ENCODE peak calls at places on chromosomes 11 and 22, in seven cellular contexts. U is CD8-positive, alpha-beta T cell; Y is heart right ventricle; M is body of pancreas; D is psoas muscle; X is neural progenitor cell; I is endodermal cell. N is an unnamed sample. For H3K36me3, the result is how much of the 10 kb centered on the place peaks cover.

GRCh38 chr11:108562746-108563581 is 30.6 kb downstream of the EXPH5 start:
- DNase-seq in U (no peak), Y (no peak), M (no peak), D (no peak), X (peak), I (no peak), N (no peak)

GRCh38 chr11:57310630-57311086 is 14.1 kb downstream of the TNKS1BP1 start:
- DNase-seq in U (no peak), Y (no peak), M (peak), D (no peak), X (no peak), I (no peak), N (no peak)

GRCh38 chr11:88979641-88980040 is 86.1 kb downstream of the GRM5 start:
- DNase-seq in U (no peak), Y (no peak), M (no peak), D (no peak), X (no peak), I (no peak), N (no peak)

GRCh38 chr11:58796333-58797049 is 48.0 kb downstream of the GLYATL2 start:
- DNase-seq in U (no peak), Y (no peak), M (peak), D (no peak), X (no peak), I (no peak), N (no peak)

GRCh38 chr11:69335461-69336386 is 41.8 kb downstream of the MYEOV start:
- DNase-seq in U (peak), Y (no peak), M (no peak), D (no peak), X (no peak), I (peak), N (no peak)

GRCh38 chr11:35354644-35355043 is 64.7 kb downstream of the SLC1A2 start:
- DNase-seq in U (no peak), Y (no peak), M (no peak), D (no peak), X (no peak), I (no peak), N (no peak)

GRCh38 chr22:42863349-42863911 is 6.4 kb upstream of the ARFGAP3 start:
- DNase-seq in U (no peak), Y (no peak), M (no peak), D (no peak), X (no peak), I (no peak), N (no peak)

GRCh38 chr22:49099089-49099488 is 728.6 kb downstream of the BRD1 start:
- DNase-seq in U (no peak), Y (no peak), M (no peak), D (no peak), X (no peak), I (no peak), N (no peak)

GRCh38 chr22:41833369-41834004 is 582 bp downstream of the SREBF2 start:
- DNase-seq in U (peak), Y (peak), M (peak), D (peak), X (peak), I (peak), N (peak)

GRCh38 chr22:39527481-39527961 is 5.0 kb downstream of the RPS19BP1 start:
- DNase-seq in U (no peak), Y (no peak), M (no peak), D (peak), X (no peak), I (no peak), N (no peak)

GRCh38 chr11:43735931-43736330 is 55.4 kb downstream of the HSD17B12 start:
- DNase-seq in U (no peak), Y (no peak), M (no peak), D (no peak), X (no peak), I (no peak), N (no peak)

GRCh38 chr11:57288771-57289579 is 35.8 kb downstream of the TNKS1BP1 start:
- DNase-seq in U (no peak), Y (no peak), M (no peak), D (no peak), X (peak), I (no peak), N (peak)

GRCh38 chr11:7547091-7547490 is 33.3 kb downstream of the PPFIBP2 start:
- DNase-seq in U (no peak), Y (no peak), M (no peak), D (no peak), X (no peak), I (no peak), N (no peak)

GRCh38 chr22:49998718-49999062 is 13.9 kb downstream of the IL17REL start:
- DNase-seq in U (no peak), Y (no peak), M (no peak), D (no peak), X (no peak), I (no peak), N (no peak)

GRCh38 chr11:63763506-63764200 is 4.9 kb downstream of the ZFTA start:
- DNase-seq in U (no peak), Y (peak), M (peak), D (peak), X (peak), I (peak), N (no peak)

GRCh38 chr22:50581950-50582561 is 593 bp downstream of the CHKB start:
- DNase-seq in U (no peak), Y (no peak), M (no peak), D (no peak), X (no peak), I (no peak), N (no peak)

GRCh38 chr11:94537051-94537600 is 6.6 kb upstream of the FUT4 start:
- DNase-seq in U (no peak), Y (no peak), M (no peak), D (no peak), X (no peak), I (no peak), N (no peak)

GRCh38 chr22:48577014-48577690 is 1250.5 kb downstream of the BRD1 start:
- DNase-seq in U (no peak), Y (no peak), M (no peak), D (peak), X (peak), I (peak), N (no peak)

DNA sequence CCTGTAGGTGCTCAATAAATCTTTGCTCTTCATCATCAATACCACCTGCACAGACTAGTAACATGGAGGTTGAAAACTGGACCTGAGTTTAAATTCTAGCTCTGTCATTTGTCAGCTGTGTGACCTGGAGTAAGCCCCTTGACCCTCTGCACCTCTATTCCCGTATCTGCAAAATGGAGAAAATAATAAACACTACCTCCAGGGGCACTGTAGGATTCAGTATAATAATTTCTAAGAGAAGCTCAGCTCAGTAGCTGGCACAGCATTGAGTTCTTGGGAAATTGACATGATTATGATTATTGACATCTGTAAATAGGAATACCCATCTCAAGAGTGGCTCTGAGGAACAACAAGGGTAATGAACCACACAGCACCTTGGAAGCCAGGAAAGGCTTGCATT is 78.4 kb downstream of the MN1 start:
- DNase-seq in U (no peak), Y (no peak), M (no peak), D (no peak), X (no peak), I (no peak), N (no peak)
- TF ChIP-seq CTCF in U (no peak), Y (no peak), M (no peak), D (no peak), X (peak), I (peak), N (no peak)

DNA sequence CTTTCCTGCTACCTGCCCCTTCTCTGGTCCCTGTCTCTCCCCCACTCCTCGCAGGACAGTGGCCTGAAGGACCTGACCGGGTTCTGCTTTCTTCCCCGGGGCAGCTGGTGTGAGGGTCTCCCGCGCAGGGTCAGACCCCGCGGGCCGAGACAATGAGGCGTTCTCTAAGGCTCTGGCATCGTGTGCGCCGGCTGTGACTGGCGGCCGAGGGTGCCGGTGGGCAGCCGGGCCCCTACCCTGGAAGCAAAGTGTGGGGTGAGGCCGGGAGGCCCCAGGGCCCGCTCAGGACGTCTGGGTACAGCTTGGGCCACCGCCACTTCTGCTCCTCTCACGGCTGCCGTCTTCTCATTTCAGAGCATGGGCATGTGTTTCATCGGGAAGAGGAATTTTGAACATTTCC is 16.3 kb downstream of the TRMU start:
- DNase-seq in U (no peak), Y (no peak), M (no peak), D (no peak), X (no peak), I (no peak), N (peak)
- H3K36me3 ChIP-seq in U (half or more), Y (half or more), M (under half), D (under half), X (under half), I (half or more), N (half or more)

DNA sequence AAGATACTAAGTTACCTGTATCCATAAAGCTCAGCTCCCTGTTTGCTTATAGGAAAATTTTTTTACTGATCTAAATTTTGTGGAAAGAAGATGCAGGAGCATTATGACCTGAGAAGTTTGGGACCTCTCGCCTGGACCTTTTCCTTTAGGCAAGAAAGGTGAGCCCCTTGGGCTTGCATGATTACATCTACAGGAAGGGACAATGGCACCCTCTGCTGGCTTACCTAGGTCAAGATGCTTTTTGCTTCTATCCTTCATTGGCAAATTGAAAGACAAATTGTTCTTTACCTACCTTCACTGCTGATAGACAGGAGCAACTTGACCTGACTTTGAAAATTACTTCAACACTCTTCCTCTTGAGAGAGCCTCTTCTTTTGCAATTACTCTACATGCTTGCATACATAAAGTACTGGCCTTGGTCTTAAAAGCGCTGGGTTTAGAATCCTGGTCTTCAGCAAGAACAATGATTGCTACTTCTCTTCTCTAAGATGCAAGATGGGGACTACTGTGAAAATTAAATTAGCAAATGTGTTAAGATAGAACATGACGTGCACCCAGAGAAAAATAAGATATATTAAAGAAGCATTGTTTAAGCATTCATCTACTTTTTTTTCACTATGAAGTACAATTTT is 147.2 kb downstream of the TRPC6 start:
- DNase-seq in U (no peak), Y (no peak), M (peak), D (no peak), X (peak), I (peak), N (no peak)
- TF ChIP-seq CTCF in U (no peak), Y (peak), M (peak), D (peak), X (peak), I (peak), N (no peak)

DNA sequence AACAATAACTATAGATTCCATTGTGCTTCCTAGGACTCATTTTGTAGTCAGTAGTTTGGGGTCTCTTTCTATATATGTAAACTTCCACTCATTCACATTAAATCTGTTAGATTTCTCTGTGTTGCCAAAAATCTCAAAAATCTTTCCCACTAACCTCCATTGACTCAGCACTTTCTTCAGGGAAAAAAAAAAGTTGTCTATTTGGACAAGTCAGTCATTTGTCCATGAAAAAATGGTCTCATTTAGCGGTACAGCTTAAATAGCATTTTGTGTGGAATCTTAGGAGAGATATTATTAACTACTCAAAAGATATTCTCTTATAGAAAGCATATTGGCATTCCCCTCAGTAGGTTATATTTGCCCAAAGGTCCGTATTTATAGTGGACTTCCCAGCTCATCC is 81.9 kb downstream of the PPP2R1B start:
- DNase-seq in U (no peak), Y (no peak), M (no peak), D (no peak), X (no peak), I (no peak), N (no peak)
- H3K36me3 ChIP-seq in U (under half), Y (under half), M (under half), D (under half), X (under half), I (under half), N (under half)

GRCh38 chr11:86952933-86953637 is 2.1 kb downstream of the FZD4 start:
- DNase-seq in U (no peak), Y (no peak), M (no peak), D (no peak), X (no peak), I (no peak), N (no peak)

GRCh38 chr11:86954288-86955110 is 696 bp downstream of the FZD4 start:
- DNase-seq in U (no peak), Y (peak), M (peak), D (peak), X (peak), I (peak), N (peak)

GRCh38 chr11:86952221-86952875 is 2.8 kb downstream of the FZD4 start:
- DNase-seq in U (no peak), Y (no peak), M (no peak), D (no peak), X (no peak), I (no peak), N (no peak)

GRCh38 chr11:86955674-86956522 is 703 bp upstream of the FZD4 start:
- DNase-seq in U (no peak), Y (peak), M (peak), D (peak), X (peak), I (peak), N (peak)

DNA sequence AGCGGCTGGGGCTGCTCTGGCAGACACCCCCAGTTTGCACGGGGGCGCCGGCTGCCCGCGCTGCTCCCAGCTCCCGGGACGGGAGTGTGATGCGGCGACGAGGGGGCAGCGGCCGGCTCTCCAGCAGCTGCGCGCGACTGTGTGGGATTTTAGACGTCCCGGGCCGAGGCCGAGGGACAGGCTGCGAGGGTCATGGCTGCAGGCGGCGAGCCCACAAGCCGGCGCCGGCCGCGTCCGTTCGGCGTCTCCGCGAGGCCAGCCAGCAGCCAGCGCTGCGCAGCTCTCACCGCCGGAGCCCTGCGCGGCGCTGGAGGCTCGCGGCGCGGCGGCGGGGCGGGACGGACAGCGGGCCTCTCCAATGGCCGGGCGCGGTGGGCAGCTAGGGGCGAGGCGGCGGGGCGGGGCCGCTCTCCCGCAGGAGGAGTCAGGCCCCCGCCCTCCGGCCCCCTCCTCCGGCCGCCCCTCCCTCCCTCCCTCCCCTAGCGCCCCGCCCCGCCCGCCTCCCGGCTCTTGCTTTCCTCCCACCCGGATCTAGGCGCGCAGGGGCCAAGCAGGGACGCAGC is at the start of gene FZD4:
- DNase-seq in U (peak), Y (peak), M (peak), D (peak), X (peak), I (peak), N (peak)
- TF ChIP-seq CTCF in U (no peak), Y (peak), M (no peak), D (no peak), X (no peak), I (peak), N (peak)

GRCh38 chr22:46691571-46691970 is 46.5 kb downstream of the CERK start:
- DNase-seq in U (no peak), Y (no peak), M (no peak), D (no peak), X (no peak), I (no peak), N (peak)
- H3K36me3 ChIP-seq in U (half or more), Y (half or more), M (under half), D (under half), X (under half), I (half or more), N (under half)

DNA sequence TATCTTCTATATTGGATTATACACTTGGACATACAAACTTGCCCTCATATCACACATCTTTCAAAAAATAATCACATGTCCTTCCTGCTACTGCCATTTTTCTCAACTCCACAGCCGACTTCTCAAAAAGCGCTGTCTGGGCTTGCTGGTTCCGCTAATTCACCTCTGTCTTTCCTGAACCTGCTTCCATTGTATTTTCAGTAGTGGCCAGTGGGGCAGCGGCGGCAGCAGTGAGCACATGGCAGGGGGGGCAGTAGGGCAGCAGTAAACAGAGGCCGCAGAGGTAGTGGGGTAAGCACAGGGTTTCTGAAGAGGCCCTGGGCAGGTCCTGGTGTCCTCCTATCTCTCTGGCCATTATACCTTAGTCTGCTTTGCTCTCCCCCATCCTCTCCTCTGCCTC is 126.3 kb downstream of the RRAS2 start:
- DNase-seq in U (no peak), Y (no peak), M (no peak), D (no peak), X (peak), I (peak), N (no peak)
- TF ChIP-seq CTCF in U (no peak), Y (no peak), M (no peak), D (no peak), X (peak), I (peak), N (no peak)

GRCh38 chr22:27168681-27169080 is 511.3 kb downstream of the MIAT start:
- DNase-seq in U (no peak), Y (no peak), M (no peak), D (no peak), X (no peak), I (no peak), N (no peak)
- H3K36me3 ChIP-seq in U (under half), Y (under half), M (under half), D (under half), X (under half), I (under half), N (under half)

GRCh38 chr22:24157783-24158170 is 23.5 kb upstream of the SUSD2 start:
- DNase-seq in U (no peak), Y (no peak), M (no peak), D (no peak), X (no peak), I (no peak), N (peak)

GRCh38 chr22:24156146-24156914 is 25.0 kb upstream of the SUSD2 start:
- DNase-seq in U (peak), Y (no peak), M (peak), D (peak), X (peak), I (no peak), N (peak)

GRCh38 chr22:24155597-24156145 is 25.6 kb upstream of the SUSD2 start:
- DNase-seq in U (peak), Y (peak), M (peak), D (peak), X (peak), I (peak), N (peak)

GRCh38 chr22:24154826-24155225 is 26.5 kb upstream of the SUSD2 start:
- DNase-seq in U (no peak), Y (no peak), M (no peak), D (no peak), X (no peak), I (no peak), N (no peak)

GRCh38 chr22:24156915-24157782 is 24.1 kb upstream of the SUSD2 start:
- DNase-seq in U (peak), Y (peak), M (peak), D (peak), X (peak), I (peak), N (peak)
- TF ChIP-seq CTCF in U (peak), Y (peak), M (peak), D (peak), X (peak), I (peak), N (peak)

DNA sequence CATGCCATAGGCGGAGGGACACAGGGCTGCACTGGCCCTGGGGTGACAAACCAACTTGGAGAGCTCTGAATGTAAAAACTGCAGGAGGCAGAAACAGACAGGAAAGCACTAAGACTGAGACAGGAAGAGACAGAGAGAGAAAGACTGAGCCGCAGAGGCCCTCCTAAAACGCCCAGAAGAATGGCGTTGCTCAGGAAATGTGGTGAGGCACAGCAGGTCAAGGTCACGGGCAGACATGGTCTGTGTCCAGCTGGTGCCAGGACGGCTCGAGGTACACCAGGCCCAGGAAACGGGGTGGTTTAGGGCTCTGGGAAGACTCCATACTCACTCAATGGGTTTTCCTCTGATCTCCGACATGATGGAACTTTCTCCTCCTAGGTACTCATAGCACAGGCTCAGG is 29.1 kb downstream of the MAFF start:
- DNase-seq in U (no peak), Y (no peak), M (no peak), D (no peak), X (no peak), I (no peak), N (no peak)
- H3K36me3 ChIP-seq in U (under half), Y (half or more), M (under half), D (under half), X (under half), I (under half), N (under half)